ENCODE peak calls at places on chromosomes 5 and 9, in nine cellular contexts. One of them, this sample, is unnamed.

GRCh38 chr5:88833371-88834107 is 49.4 kb downstream of the MEF2C start:
- DNase-seq in MCF 10A: no peak
- DNase-seq in astrocyte of the spinal cord: peak
- DNase-seq in right atrium auricular region: peak
- DNase-seq in lower lobe of right lung: no peak
- DNase-seq in upper lobe of right lung: no peak
- DNase-seq in breast epithelium: no peak
- DNase-seq in psoas muscle: no peak
- DNase-seq in H9: no peak
- DNase-seq in this sample: no peak

GRCh38 chr9:124360277-124360676 is 55.0 kb downstream of the PSMB7 start:
- DNase-seq in astrocyte of the spinal cord: no peak
- DNase-seq in H9: no peak
- DNase-seq in upper lobe of right lung: no peak
- DNase-seq in MCF 10A: no peak
- DNase-seq in breast epithelium: no peak
- DNase-seq in psoas muscle: no peak
- DNase-seq in lower lobe of right lung: no peak
- DNase-seq in right atrium auricular region: no peak
- DNase-seq in this sample: no peak

GRCh38 chr5:178555771-178556211 is 34.4 kb downstream of the COL23A1 start:
- DNase-seq in breast epithelium: no peak
- DNase-seq in upper lobe of right lung: peak
- DNase-seq in H9: peak
- DNase-seq in astrocyte of the spinal cord: no peak
- DNase-seq in lower lobe of right lung: no peak
- DNase-seq in psoas muscle: no peak
- DNase-seq in right atrium auricular region: no peak
- DNase-seq in MCF 10A: no peak
- DNase-seq in this sample: no peak

GRCh38 chr5:154601014-154601413 is 123.0 kb upstream of the HAND1 start:
- DNase-seq in lower lobe of right lung: no peak
- DNase-seq in psoas muscle: no peak
- DNase-seq in H9: no peak
- DNase-seq in upper lobe of right lung: no peak
- DNase-seq in astrocyte of the spinal cord: no peak
- DNase-seq in right atrium auricular region: no peak
- DNase-seq in MCF 10A: no peak
- DNase-seq in breast epithelium: no peak
- DNase-seq in this sample: no peak

GRCh38 chr5:91225848-91226686 is 157.1 kb downstream of the ARRDC3 start:
- DNase-seq in right atrium auricular region: no peak
- DNase-seq in MCF 10A: peak
- DNase-seq in upper lobe of right lung: peak
- DNase-seq in psoas muscle: no peak
- DNase-seq in lower lobe of right lung: peak
- DNase-seq in H9: peak
- DNase-seq in astrocyte of the spinal cord: no peak
- DNase-seq in breast epithelium: no peak
- DNase-seq in this sample: peak

GRCh38 chr9:128920381-128921058 is at the start of gene PHYHD1:
- DNase-seq in psoas muscle: peak
- DNase-seq in breast epithelium: peak
- DNase-seq in lower lobe of right lung: peak
- DNase-seq in right atrium auricular region: peak
- DNase-seq in astrocyte of the spinal cord: peak
- DNase-seq in MCF 10A: peak
- DNase-seq in H9: no peak
- DNase-seq in upper lobe of right lung: peak
- DNase-seq in this sample: no peak

GRCh38 chr9:135008416-135008815 is 79.1 kb upstream of the OLFM1 start:
- DNase-seq in psoas muscle: no peak
- DNase-seq in right atrium auricular region: no peak
- DNase-seq in MCF 10A: no peak
- DNase-seq in lower lobe of right lung: no peak
- DNase-seq in upper lobe of right lung: peak
- DNase-seq in breast epithelium: no peak
- DNase-seq in astrocyte of the spinal cord: no peak
- DNase-seq in H9: no peak
- DNase-seq in this sample: no peak

GRCh38 chr5:127290019-127290945 is at the start of gene MEGF10:
- DNase-seq in MCF 10A: peak
- DNase-seq in H9: peak
- DNase-seq in right atrium auricular region: no peak
- DNase-seq in psoas muscle: peak
- DNase-seq in lower lobe of right lung: no peak
- DNase-seq in astrocyte of the spinal cord: peak
- DNase-seq in upper lobe of right lung: peak
- DNase-seq in breast epithelium: no peak
- DNase-seq in this sample: peak

GRCh38 chr9:1946506-1946905 is 68.6 kb upstream of the SMARCA2 start:
- DNase-seq in right atrium auricular region: no peak
- DNase-seq in psoas muscle: no peak
- DNase-seq in H9: no peak
- DNase-seq in MCF 10A: no peak
- DNase-seq in astrocyte of the spinal cord: no peak
- DNase-seq in lower lobe of right lung: no peak
- DNase-seq in breast epithelium: no peak
- DNase-seq in upper lobe of right lung: no peak
- DNase-seq in this sample: no peak

GRCh38 chr9:136510561-136510960 is 27.7 kb upstream of the SEC16A start:
- DNase-seq in astrocyte of the spinal cord: no peak
- DNase-seq in psoas muscle: no peak
- DNase-seq in breast epithelium: no peak
- DNase-seq in upper lobe of right lung: no peak
- DNase-seq in H9: no peak
- DNase-seq in lower lobe of right lung: no peak
- DNase-seq in right atrium auricular region: no peak
- DNase-seq in MCF 10A: no peak
- DNase-seq in this sample: no peak

GRCh38 chr9:76876098-76876497 is 29.8 kb downstream of the PRUNE2 start:
- DNase-seq in astrocyte of the spinal cord: peak
- DNase-seq in breast epithelium: no peak
- DNase-seq in upper lobe of right lung: no peak
- DNase-seq in MCF 10A: no peak
- DNase-seq in psoas muscle: no peak
- DNase-seq in right atrium auricular region: no peak
- DNase-seq in H9: no peak
- DNase-seq in lower lobe of right lung: no peak
- DNase-seq in this sample: no peak

GRCh38 chr9:135662758-135663450 is at the start of gene LCN9:
- DNase-seq in astrocyte of the spinal cord: peak
- DNase-seq in H9: peak
- DNase-seq in MCF 10A: peak
- DNase-seq in breast epithelium: no peak
- DNase-seq in psoas muscle: no peak
- DNase-seq in upper lobe of right lung: no peak
- DNase-seq in lower lobe of right lung: no peak
- DNase-seq in right atrium auricular region: no peak
- DNase-seq in this sample: no peak

GRCh38 chr5:167982-168660 is 23.2 kb upstream of the LRRC14B start:
- DNase-seq in upper lobe of right lung: peak
- DNase-seq in right atrium auricular region: no peak
- DNase-seq in astrocyte of the spinal cord: peak
- DNase-seq in breast epithelium: no peak
- DNase-seq in lower lobe of right lung: no peak
- DNase-seq in psoas muscle: peak
- DNase-seq in H9: peak
- DNase-seq in MCF 10A: peak
- DNase-seq in this sample: no peak

GRCh38 chr5:91983869-91984268 is 600.8 kb upstream of the ARRDC3 start:
- DNase-seq in upper lobe of right lung: no peak
- DNase-seq in astrocyte of the spinal cord: peak
- DNase-seq in MCF 10A: no peak
- DNase-seq in lower lobe of right lung: no peak
- DNase-seq in breast epithelium: no peak
- DNase-seq in H9: no peak
- DNase-seq in psoas muscle: no peak
- DNase-seq in right atrium auricular region: no peak
- DNase-seq in this sample: no peak

DNA sequence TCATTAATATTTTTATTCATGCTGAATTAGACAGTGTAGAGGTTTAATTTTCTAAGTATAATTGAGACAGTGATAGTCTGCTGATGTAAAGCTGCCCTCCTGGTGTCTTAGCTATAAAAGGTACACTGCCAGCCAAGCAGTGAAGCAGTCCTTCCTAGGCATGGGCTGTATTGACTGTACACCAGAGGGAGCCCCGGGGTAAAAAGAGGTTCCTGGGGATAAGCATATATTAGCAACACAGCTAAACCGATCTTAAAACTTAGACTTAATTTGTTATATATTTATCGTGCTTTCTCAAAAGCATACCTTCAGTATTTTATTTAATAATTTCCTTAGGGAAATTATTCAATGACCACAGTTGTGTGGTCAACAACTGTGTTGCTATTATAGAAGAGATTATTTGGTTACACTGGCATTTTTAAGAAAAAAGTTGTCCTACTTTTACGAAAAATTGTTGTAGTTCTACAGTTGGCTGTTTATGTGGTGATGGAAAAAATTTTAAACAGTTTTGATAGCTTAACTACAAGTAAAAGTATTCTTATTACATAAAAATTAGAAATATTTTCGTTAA is 68.8 kb downstream of the ELL2 start:
- DNase-seq in astrocyte of the spinal cord: peak
- DNase-seq in right atrium auricular region: no peak
- DNase-seq in psoas muscle: no peak
- DNase-seq in upper lobe of right lung: no peak
- DNase-seq in lower lobe of right lung: no peak
- DNase-seq in MCF 10A: peak
- DNase-seq in H9: peak
- DNase-seq in breast epithelium: no peak
- DNase-seq in this sample: peak
- TF ChIP-seq CTCF in astrocyte of the spinal cord: peak
- TF ChIP-seq CTCF in right atrium auricular region: no peak
- TF ChIP-seq CTCF in psoas muscle: peak
- TF ChIP-seq CTCF in upper lobe of right lung: peak
- TF ChIP-seq CTCF in lower lobe of right lung: peak
- TF ChIP-seq CTCF in MCF 10A: peak
- TF ChIP-seq CTCF in H9: peak
- TF ChIP-seq CTCF in breast epithelium: no peak
- TF ChIP-seq CTCF in this sample: peak

GRCh38 chr9:35664531-35665470 is at the start of gene ARHGEF39:
- DNase-seq in H9: peak
- DNase-seq in right atrium auricular region: no peak
- DNase-seq in MCF 10A: peak
- DNase-seq in astrocyte of the spinal cord: peak
- DNase-seq in breast epithelium: peak
- DNase-seq in lower lobe of right lung: peak
- DNase-seq in psoas muscle: peak
- DNase-seq in upper lobe of right lung: peak
- DNase-seq in this sample: peak
- TF ChIP-seq CTCF in H9: peak
- TF ChIP-seq CTCF in right atrium auricular region: no peak
- TF ChIP-seq CTCF in MCF 10A: no peak
- TF ChIP-seq CTCF in astrocyte of the spinal cord: peak
- TF ChIP-seq CTCF in breast epithelium: no peak
- TF ChIP-seq CTCF in lower lobe of right lung: peak
- TF ChIP-seq CTCF in psoas muscle: no peak
- TF ChIP-seq CTCF in upper lobe of right lung: peak
- TF ChIP-seq CTCF in this sample: no peak

GRCh38 chr5:151447174-151448037 is at the start of gene SLC36A1:
- DNase-seq in breast epithelium: peak
- DNase-seq in upper lobe of right lung: peak
- DNase-seq in right atrium auricular region: peak
- DNase-seq in MCF 10A: peak
- DNase-seq in psoas muscle: peak
- DNase-seq in H9: peak
- DNase-seq in astrocyte of the spinal cord: peak
- DNase-seq in lower lobe of right lung: peak
- DNase-seq in this sample: peak
- TF ChIP-seq CTCF in breast epithelium: peak
- TF ChIP-seq CTCF in upper lobe of right lung: peak
- TF ChIP-seq CTCF in right atrium auricular region: peak
- TF ChIP-seq CTCF in MCF 10A: peak
- TF ChIP-seq CTCF in psoas muscle: peak
- TF ChIP-seq CTCF in H9: peak
- TF ChIP-seq CTCF in astrocyte of the spinal cord: peak
- TF ChIP-seq CTCF in lower lobe of right lung: peak
- TF ChIP-seq CTCF in this sample: peak

GRCh38 chr5:177390363-177391300 is 6.4 kb downstream of the SLC34A1 start:
- DNase-seq in lower lobe of right lung: peak
- DNase-seq in breast epithelium: peak
- DNase-seq in psoas muscle: peak
- DNase-seq in H9: peak
- DNase-seq in astrocyte of the spinal cord: peak
- DNase-seq in right atrium auricular region: peak
- DNase-seq in MCF 10A: peak
- DNase-seq in upper lobe of right lung: peak
- DNase-seq in this sample: peak

GRCh38 chr5:177387405-177387804 is 3.2 kb downstream of the SLC34A1 start:
- DNase-seq in right atrium auricular region: no peak
- DNase-seq in psoas muscle: no peak
- DNase-seq in upper lobe of right lung: no peak
- DNase-seq in MCF 10A: no peak
- DNase-seq in breast epithelium: no peak
- DNase-seq in lower lobe of right lung: no peak
- DNase-seq in astrocyte of the spinal cord: no peak
- DNase-seq in H9: no peak
- DNase-seq in this sample: no peak

GRCh38 chr5:177386542-177386941 is 2.3 kb downstream of the SLC34A1 start:
- DNase-seq in lower lobe of right lung: no peak
- DNase-seq in upper lobe of right lung: no peak
- DNase-seq in H9: no peak
- DNase-seq in right atrium auricular region: no peak
- DNase-seq in MCF 10A: no peak
- DNase-seq in psoas muscle: no peak
- DNase-seq in breast epithelium: no peak
- DNase-seq in astrocyte of the spinal cord: no peak
- DNase-seq in this sample: no peak

GRCh38 chr5:177388521-177389052 is 4.4 kb downstream of the SLC34A1 start:
- DNase-seq in lower lobe of right lung: no peak
- DNase-seq in upper lobe of right lung: no peak
- DNase-seq in breast epithelium: no peak
- DNase-seq in MCF 10A: peak
- DNase-seq in H9: no peak
- DNase-seq in psoas muscle: no peak
- DNase-seq in astrocyte of the spinal cord: no peak
- DNase-seq in right atrium auricular region: no peak
- DNase-seq in this sample: no peak

DNA sequence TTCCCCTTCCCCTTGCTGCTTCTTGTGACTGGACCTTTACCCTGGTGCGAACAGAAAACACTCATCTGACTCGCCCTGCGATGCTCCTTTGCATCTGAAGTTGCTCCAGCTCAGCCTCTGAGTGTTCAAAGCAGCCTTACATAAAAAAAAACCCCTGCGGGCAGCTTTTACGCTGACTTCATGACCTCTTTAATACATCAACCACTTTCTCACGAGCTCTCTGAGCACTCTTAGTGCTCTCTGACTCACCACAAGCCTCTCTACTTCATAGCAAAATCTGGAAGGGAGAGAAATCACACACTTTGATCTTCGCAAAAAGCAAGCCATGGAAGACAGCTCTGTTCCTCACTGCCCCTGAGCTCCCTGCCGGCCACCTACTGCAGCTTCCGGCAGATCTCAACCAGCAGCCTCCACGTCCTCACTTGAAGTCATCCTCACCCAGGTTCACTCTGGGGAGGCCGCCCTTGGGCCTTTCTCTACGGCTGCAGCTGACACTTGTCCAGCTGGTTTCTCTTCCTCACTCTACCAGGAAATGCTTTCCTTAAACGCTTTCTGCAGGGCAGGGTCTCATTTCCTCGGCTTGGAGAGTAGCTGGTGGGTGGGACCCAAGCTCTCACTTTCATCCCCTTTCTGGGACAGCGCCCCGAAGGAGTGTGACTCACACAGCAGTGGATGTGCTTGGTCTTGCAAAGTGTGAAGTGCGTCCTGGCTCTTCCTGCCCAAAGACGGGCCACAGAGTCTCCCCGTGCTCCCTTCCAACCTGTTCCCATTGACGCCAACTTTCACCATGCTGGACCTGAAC is 5.3 kb downstream of the SLC34A1 start:
- DNase-seq in lower lobe of right lung: no peak
- DNase-seq in astrocyte of the spinal cord: peak
- DNase-seq in right atrium auricular region: peak
- DNase-seq in H9: peak
- DNase-seq in breast epithelium: peak
- DNase-seq in upper lobe of right lung: no peak
- DNase-seq in psoas muscle: no peak
- DNase-seq in MCF 10A: peak
- DNase-seq in this sample: peak
- TF ChIP-seq CTCF in lower lobe of right lung: no peak
- TF ChIP-seq CTCF in astrocyte of the spinal cord: no peak
- TF ChIP-seq CTCF in right atrium auricular region: no peak
- TF ChIP-seq CTCF in H9: no peak
- TF ChIP-seq CTCF in breast epithelium: no peak
- TF ChIP-seq CTCF in upper lobe of right lung: no peak
- TF ChIP-seq CTCF in psoas muscle: no peak
- TF ChIP-seq CTCF in MCF 10A: no peak
- TF ChIP-seq CTCF in this sample: no peak